ENCODE peak calls at places on chromosomes 5 and 9, in six cellular contexts. F, V, Y, H, L and E are unnamed samples.

GRCh38 chr5:67971223-67971830 is 244.2 kb upstream of the PIK3R1 start:
- DNase-seq in L (no peak), F (no peak), H (no peak), Y (no peak), V (no peak), E (no peak)

GRCh38 chr5:168776023-168776422 is 196.9 kb upstream of the PANK3 start:
- DNase-seq in Y (no peak), L (no peak), V (no peak), F (no peak), H (no peak), E (no peak)

GRCh38 chr9:104263942-104264341 is 169.8 kb downstream of the SMC2 start:
- DNase-seq in Y (no peak), V (no peak), F (no peak), H (no peak), L (no peak), E (peak)

GRCh38 chr5:33049845-33050244 is 338.7 kb downstream of the NPR3 start:
- DNase-seq in H (no peak), Y (no peak), V (no peak), L (no peak), F (no peak), E (no peak)

GRCh38 chr9:87088621-87089020 is 141.3 kb upstream of the GAS1 start:
- DNase-seq in L (no peak), V (no peak), H (no peak), F (no peak), Y (no peak), E (no peak)

GRCh38 chr9:117682955-117683710 is 21.1 kb upstream of the TLR4 start:
- DNase-seq in F (no peak), V (no peak), L (no peak), Y (no peak), H (no peak), E (peak)

GRCh38 chr5:140116716-140117115 is 2.8 kb downstream of the PURA start:
- DNase-seq in Y (no peak), L (no peak), H (no peak), F (no peak), V (no peak), E (no peak)

GRCh38 chr5:73447234-73448071 is 1.1 kb downstream of the FOXD1 start:
- DNase-seq in V (peak), H (peak), L (no peak), F (peak), Y (no peak), E (peak)

GRCh38 chr5:168813179-168813968 is 234.2 kb upstream of the PANK3 start:
- DNase-seq in V (no peak), H (no peak), Y (no peak), F (no peak), L (no peak), E (no peak)

GRCh38 chr9:93826905-93827544 is 128.1 kb downstream of the BARX1 start:
- DNase-seq in F (no peak), Y (no peak), V (no peak), L (no peak), H (no peak), E (no peak)

GRCh38 chr5:69238760-69239251 is 4.1 kb downstream of the CDK7 start:
- DNase-seq in V (no peak), Y (no peak), F (no peak), H (no peak), L (no peak), E (no peak)

GRCh38 chr9:32487981-32488380 is 38.0 kb downstream of the RIGI start:
- DNase-seq in H (no peak), L (no peak), F (no peak), V (no peak), Y (no peak), E (no peak)

GRCh38 chr9:70998962-70999361 is 122.5 kb downstream of the TRPM3 start:
- DNase-seq in L (no peak), V (no peak), Y (no peak), H (no peak), F (no peak), E (no peak)

GRCh38 chr9:127979333-127980055 is 1.3 kb downstream of the EEIG1 start:
- DNase-seq in H (no peak), Y (peak), F (peak), V (no peak), L (no peak), E (peak)

GRCh38 chr9:91240596-91240995 is 121.1 kb downstream of the AUH start:
- DNase-seq in V (no peak), F (no peak), L (no peak), H (no peak), Y (no peak), E (no peak)

GRCh38 chr5:5066276-5067186 is 73.6 kb upstream of the ADAMTS16 start:
- DNase-seq in L (no peak), F (no peak), V (no peak), H (no peak), Y (no peak), E (no peak)

GRCh38 chr9:31604516-31604915 is 779.9 kb upstream of the ACO1 start:
- DNase-seq in V (no peak), L (no peak), Y (no peak), H (no peak), F (no peak), E (no peak)

GRCh38 chr9:87233916-87234455 is 263.7 kb upstream of the DAPK1 start:
- DNase-seq in V (no peak), F (no peak), H (no peak), Y (no peak), L (no peak), E (no peak)

GRCh38 chr9:81590688-81591087 is 98.7 kb downstream of the TLE1 start:
- DNase-seq in H (no peak), L (no peak), Y (no peak), V (no peak), F (no peak), E (no peak)

GRCh38 chr9:125262217-125262991 is 778 bp downstream of the GAPVD1 start:
- DNase-seq in V (peak), Y (no peak), F (no peak), H (peak), L (no peak), E (no peak)

GRCh38 chr9:83656032-83656680 is 33.2 kb downstream of the IDNK start:
- DNase-seq in Y (no peak), V (no peak), H (no peak), F (no peak), L (no peak), E (no peak)

GRCh38 chr5:146151970-146152369 is 30.5 kb downstream of the LARS1 start:
- DNase-seq in L (no peak), F (no peak), V (no peak), H (no peak), Y (no peak), E (no peak)

GRCh38 chr9:105994970-105995369 is 300.6 kb downstream of the TMEM38B start:
- DNase-seq in H (no peak), L (no peak), Y (no peak), F (no peak), V (no peak), E (no peak)

GRCh38 chr9:15246243-15246642 is 60.8 kb downstream of the TTC39B start:
- DNase-seq in V (no peak), F (no peak), Y (no peak), L (no peak), H (no peak), E (no peak)

GRCh38 chr9:10729225-10729624 is 116.4 kb upstream of the PTPRD start:
- DNase-seq in V (no peak), Y (no peak), L (no peak), H (no peak), F (no peak), E (no peak)

GRCh38 chr9:92774274-92774673 is 9.6 kb upstream of the BICD2 start:
- DNase-seq in L (no peak), V (no peak), Y (no peak), F (no peak), H (no peak), E (no peak)

GRCh38 chr9:107894572-107895261 is 405.1 kb upstream of the KLF4 start:
- DNase-seq in Y (no peak), H (no peak), L (no peak), V (no peak), F (peak), E (no peak)

GRCh38 chr9:97570899-97571298 is 62.3 kb downstream of the TSTD2 start:
- DNase-seq in H (no peak), F (no peak), V (no peak), L (no peak), Y (no peak), E (no peak)

GRCh38 chr5:14108170-14108996 is 34.8 kb upstream of the TRIO start:
- DNase-seq in Y (peak), V (peak), H (peak), L (no peak), F (peak), E (peak)